ENCODE peak calls at places on chromosomes 7 and 10, in ten cellular contexts. One of them, this sample, is unnamed. For H3K27me3, the result is how much of the 10 kb centered on the place peaks cover.

GRCh38 chr7:2521952-2522591 is 2.5 kb downstream of the LFNG start:
- DNase-seq in psoas muscle: no peak
- DNase-seq in HL-60: peak
- DNase-seq in esophagus muscularis mucosa: no peak
- DNase-seq in thoracic aorta: no peak
- DNase-seq in adrenal gland: peak
- DNase-seq in Caco-2: no peak
- DNase-seq in left lung: peak
- DNase-seq in heart left ventricle: peak
- DNase-seq in CD8-positive, alpha-beta T cell: peak
- DNase-seq in this sample: no peak

GRCh38 chr7:75686551-75686950 is 52.2 kb downstream of the HIP1 start:
- DNase-seq in esophagus muscularis mucosa: no peak
- DNase-seq in psoas muscle: no peak
- DNase-seq in HL-60: no peak
- DNase-seq in thoracic aorta: no peak
- DNase-seq in heart left ventricle: no peak
- DNase-seq in CD8-positive, alpha-beta T cell: no peak
- DNase-seq in left lung: no peak
- DNase-seq in Caco-2: no peak
- DNase-seq in adrenal gland: no peak
- DNase-seq in this sample: no peak

GRCh38 chr7:8881916-8882315 is 448.5 kb downstream of the NXPH1 start:
- DNase-seq in Caco-2: no peak
- DNase-seq in thoracic aorta: no peak
- DNase-seq in psoas muscle: no peak
- DNase-seq in CD8-positive, alpha-beta T cell: no peak
- DNase-seq in HL-60: no peak
- DNase-seq in heart left ventricle: no peak
- DNase-seq in esophagus muscularis mucosa: no peak
- DNase-seq in adrenal gland: no peak
- DNase-seq in left lung: no peak
- DNase-seq in this sample: no peak

GRCh38 chr10:109933984-109934565 is 10.8 kb upstream of the XPNPEP1 start:
- DNase-seq in Caco-2: no peak
- DNase-seq in HL-60: peak
- DNase-seq in CD8-positive, alpha-beta T cell: peak
- DNase-seq in left lung: no peak
- DNase-seq in heart left ventricle: no peak
- DNase-seq in adrenal gland: no peak
- DNase-seq in thoracic aorta: no peak
- DNase-seq in psoas muscle: no peak
- DNase-seq in esophagus muscularis mucosa: no peak
- DNase-seq in this sample: no peak

GRCh38 chr10:78863601-78864239 is 205.0 kb upstream of the ZMIZ1 start:
- DNase-seq in HL-60: no peak
- DNase-seq in esophagus muscularis mucosa: peak
- DNase-seq in psoas muscle: no peak
- DNase-seq in thoracic aorta: no peak
- DNase-seq in heart left ventricle: no peak
- DNase-seq in adrenal gland: no peak
- DNase-seq in left lung: no peak
- DNase-seq in Caco-2: no peak
- DNase-seq in CD8-positive, alpha-beta T cell: no peak
- DNase-seq in this sample: no peak

GRCh38 chr10:21326594-21326993 is 198.9 kb downstream of the SKIDA1 start:
- DNase-seq in CD8-positive, alpha-beta T cell: no peak
- DNase-seq in adrenal gland: no peak
- DNase-seq in esophagus muscularis mucosa: no peak
- DNase-seq in heart left ventricle: no peak
- DNase-seq in Caco-2: no peak
- DNase-seq in thoracic aorta: no peak
- DNase-seq in psoas muscle: no peak
- DNase-seq in left lung: no peak
- DNase-seq in HL-60: no peak
- DNase-seq in this sample: no peak

GRCh38 chr7:134016223-134016941 is 110.8 kb upstream of the LRGUK start:
- DNase-seq in esophagus muscularis mucosa: no peak
- DNase-seq in psoas muscle: no peak
- DNase-seq in heart left ventricle: no peak
- DNase-seq in thoracic aorta: no peak
- DNase-seq in Caco-2: peak
- DNase-seq in CD8-positive, alpha-beta T cell: no peak
- DNase-seq in left lung: no peak
- DNase-seq in adrenal gland: peak
- DNase-seq in HL-60: no peak
- DNase-seq in this sample: peak

GRCh38 chr7:112708236-112708635 is 82.0 kb downstream of the TMEM168 start:
- DNase-seq in heart left ventricle: no peak
- DNase-seq in CD8-positive, alpha-beta T cell: no peak
- DNase-seq in psoas muscle: no peak
- DNase-seq in esophagus muscularis mucosa: no peak
- DNase-seq in adrenal gland: no peak
- DNase-seq in left lung: no peak
- DNase-seq in Caco-2: peak
- DNase-seq in HL-60: no peak
- DNase-seq in thoracic aorta: no peak
- DNase-seq in this sample: no peak

GRCh38 chr10:73806176-73806950 is 5.0 kb downstream of the NDST2 start:
- DNase-seq in heart left ventricle: no peak
- DNase-seq in adrenal gland: no peak
- DNase-seq in esophagus muscularis mucosa: no peak
- DNase-seq in thoracic aorta: no peak
- DNase-seq in CD8-positive, alpha-beta T cell: no peak
- DNase-seq in psoas muscle: peak
- DNase-seq in left lung: no peak
- DNase-seq in HL-60: no peak
- DNase-seq in Caco-2: no peak
- DNase-seq in this sample: no peak

GRCh38 chr7:138433583-138434437 is 26.2 kb upstream of the TRIM24 start:
- DNase-seq in esophagus muscularis mucosa: no peak
- DNase-seq in heart left ventricle: no peak
- DNase-seq in left lung: no peak
- DNase-seq in Caco-2: no peak
- DNase-seq in CD8-positive, alpha-beta T cell: no peak
- DNase-seq in psoas muscle: no peak
- DNase-seq in adrenal gland: no peak
- DNase-seq in HL-60: no peak
- DNase-seq in thoracic aorta: no peak
- DNase-seq in this sample: no peak

GRCh38 chr7:100720645-100721504 is 607 bp downstream of the EPO start:
- DNase-seq in left lung: no peak
- DNase-seq in Caco-2: no peak
- DNase-seq in heart left ventricle: no peak
- DNase-seq in psoas muscle: no peak
- DNase-seq in thoracic aorta: no peak
- DNase-seq in adrenal gland: no peak
- DNase-seq in CD8-positive, alpha-beta T cell: no peak
- DNase-seq in HL-60: no peak
- DNase-seq in esophagus muscularis mucosa: no peak
- DNase-seq in this sample: no peak

GRCh38 chr7:100721505-100721812 is 1.2 kb downstream of the EPO start:
- DNase-seq in Caco-2: no peak
- DNase-seq in psoas muscle: no peak
- DNase-seq in adrenal gland: no peak
- DNase-seq in heart left ventricle: no peak
- DNase-seq in thoracic aorta: no peak
- DNase-seq in CD8-positive, alpha-beta T cell: no peak
- DNase-seq in left lung: no peak
- DNase-seq in HL-60: no peak
- DNase-seq in esophagus muscularis mucosa: no peak
- DNase-seq in this sample: no peak

GRCh38 chr7:100719523-100720319 is 547 bp upstream of the EPO start:
- DNase-seq in heart left ventricle: no peak
- DNase-seq in HL-60: no peak
- DNase-seq in CD8-positive, alpha-beta T cell: no peak
- DNase-seq in Caco-2: peak
- DNase-seq in adrenal gland: no peak
- DNase-seq in thoracic aorta: no peak
- DNase-seq in psoas muscle: no peak
- DNase-seq in left lung: no peak
- DNase-seq in esophagus muscularis mucosa: no peak
- DNase-seq in this sample: no peak

GRCh38 chr7:100722480-100723212 is 2.4 kb downstream of the EPO start:
- DNase-seq in Caco-2: no peak
- DNase-seq in heart left ventricle: no peak
- DNase-seq in thoracic aorta: no peak
- DNase-seq in HL-60: no peak
- DNase-seq in adrenal gland: no peak
- DNase-seq in psoas muscle: no peak
- DNase-seq in esophagus muscularis mucosa: no peak
- DNase-seq in CD8-positive, alpha-beta T cell: no peak
- DNase-seq in left lung: no peak
- DNase-seq in this sample: no peak

GRCh38 chr7:100720320-100720644 is at the start of gene EPO:
- DNase-seq in thoracic aorta: no peak
- DNase-seq in CD8-positive, alpha-beta T cell: no peak
- DNase-seq in left lung: no peak
- DNase-seq in psoas muscle: no peak
- DNase-seq in Caco-2: no peak
- DNase-seq in HL-60: no peak
- DNase-seq in esophagus muscularis mucosa: no peak
- DNase-seq in heart left ventricle: no peak
- DNase-seq in adrenal gland: no peak
- DNase-seq in this sample: no peak
- H3K4me3 ChIP-seq in thoracic aorta: no peak
- H3K4me3 ChIP-seq in CD8-positive, alpha-beta T cell: no peak
- H3K4me3 ChIP-seq in left lung: no peak
- H3K4me3 ChIP-seq in psoas muscle: no peak
- H3K4me3 ChIP-seq in Caco-2: peak
- H3K4me3 ChIP-seq in HL-60: no peak
- H3K4me3 ChIP-seq in esophagus muscularis mucosa: no peak
- H3K4me3 ChIP-seq in heart left ventricle: peak
- H3K4me3 ChIP-seq in adrenal gland: no peak
- H3K4me3 ChIP-seq in this sample: no peak

DNA sequence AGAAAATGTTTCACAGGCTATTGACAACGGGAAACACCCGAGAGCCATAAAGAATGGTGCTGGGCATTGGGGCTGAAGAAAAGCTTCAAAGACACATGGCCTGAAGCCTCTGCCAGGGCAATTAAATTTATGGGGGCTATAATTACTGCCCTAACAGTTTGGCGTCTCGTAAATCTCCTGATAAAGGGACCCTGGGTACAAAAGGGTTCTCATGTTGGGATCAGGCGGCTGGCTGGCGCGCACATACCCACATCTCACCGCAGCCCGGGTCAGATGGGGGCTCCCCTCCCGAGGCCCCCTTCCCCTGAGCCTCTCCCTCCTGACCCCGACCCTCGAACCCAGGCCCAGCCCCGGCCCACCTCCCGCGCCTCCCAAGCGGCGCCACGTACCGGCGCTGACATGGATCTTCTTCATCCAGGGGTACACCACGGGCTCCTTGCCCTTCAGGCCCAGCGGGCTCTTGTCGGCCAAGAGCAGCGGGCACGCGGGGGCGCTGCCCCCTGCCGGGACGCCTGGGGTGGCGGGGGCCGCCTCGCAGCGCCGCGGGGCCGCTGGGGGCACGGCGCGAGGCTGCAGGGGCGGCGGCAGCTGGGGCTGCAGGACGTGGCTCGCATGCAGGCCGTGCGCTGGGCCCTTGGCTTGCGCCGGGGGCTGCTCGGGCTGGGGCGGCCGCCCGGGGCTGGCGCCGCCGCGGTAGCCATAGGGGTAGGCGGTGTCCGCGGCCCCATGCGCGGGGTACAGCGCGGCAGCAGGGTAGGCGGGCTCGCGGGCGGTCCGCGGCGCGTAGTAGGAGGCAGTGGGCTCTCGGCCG is 623 bp downstream of the HOXA4 start:
- DNase-seq in thoracic aorta: no peak
- DNase-seq in heart left ventricle: no peak
- DNase-seq in esophagus muscularis mucosa: no peak
- DNase-seq in psoas muscle: peak
- DNase-seq in left lung: peak
- DNase-seq in HL-60: no peak
- DNase-seq in Caco-2: peak
- DNase-seq in CD8-positive, alpha-beta T cell: no peak
- DNase-seq in adrenal gland: peak
- DNase-seq in this sample: no peak
- TF ChIP-seq CTCF in thoracic aorta: no peak
- TF ChIP-seq CTCF in heart left ventricle: no peak
- TF ChIP-seq CTCF in esophagus muscularis mucosa: peak
- TF ChIP-seq CTCF in psoas muscle: peak
- TF ChIP-seq CTCF in left lung: no peak
- TF ChIP-seq CTCF in HL-60: no peak
- TF ChIP-seq CTCF in Caco-2: no peak
- TF ChIP-seq CTCF in CD8-positive, alpha-beta T cell: no peak
- TF ChIP-seq CTCF in adrenal gland: no peak
- TF ChIP-seq CTCF in this sample: peak

GRCh38 chr7:19117081-19117869 is at the start of gene TWIST1:
- DNase-seq in CD8-positive, alpha-beta T cell: no peak
- DNase-seq in psoas muscle: no peak
- DNase-seq in HL-60: no peak
- DNase-seq in left lung: no peak
- DNase-seq in Caco-2: peak
- DNase-seq in esophagus muscularis mucosa: no peak
- DNase-seq in thoracic aorta: no peak
- DNase-seq in heart left ventricle: peak
- DNase-seq in adrenal gland: peak
- DNase-seq in this sample: peak

GRCh38 chr7:19119901-19120486 is 2.6 kb upstream of the TWIST1 start:
- DNase-seq in thoracic aorta: no peak
- DNase-seq in heart left ventricle: no peak
- DNase-seq in Caco-2: no peak
- DNase-seq in psoas muscle: no peak
- DNase-seq in HL-60: no peak
- DNase-seq in CD8-positive, alpha-beta T cell: no peak
- DNase-seq in left lung: no peak
- DNase-seq in adrenal gland: no peak
- DNase-seq in esophagus muscularis mucosa: no peak
- DNase-seq in this sample: no peak

GRCh38 chr7:19117870-19118608 is 603 bp upstream of the TWIST1 start:
- DNase-seq in esophagus muscularis mucosa: no peak
- DNase-seq in heart left ventricle: no peak
- DNase-seq in Caco-2: no peak
- DNase-seq in adrenal gland: no peak
- DNase-seq in thoracic aorta: no peak
- DNase-seq in left lung: no peak
- DNase-seq in psoas muscle: no peak
- DNase-seq in HL-60: no peak
- DNase-seq in CD8-positive, alpha-beta T cell: no peak
- DNase-seq in this sample: no peak

GRCh38 chr7:19118896-19119301 is 1.5 kb upstream of the TWIST1 start:
- DNase-seq in left lung: no peak
- DNase-seq in CD8-positive, alpha-beta T cell: no peak
- DNase-seq in heart left ventricle: no peak
- DNase-seq in thoracic aorta: no peak
- DNase-seq in esophagus muscularis mucosa: no peak
- DNase-seq in adrenal gland: no peak
- DNase-seq in Caco-2: no peak
- DNase-seq in HL-60: no peak
- DNase-seq in psoas muscle: no peak
- DNase-seq in this sample: no peak

GRCh38 chr7:19119372-19119771 is 1.9 kb upstream of the TWIST1 start:
- DNase-seq in esophagus muscularis mucosa: no peak
- DNase-seq in psoas muscle: no peak
- DNase-seq in HL-60: no peak
- DNase-seq in thoracic aorta: no peak
- DNase-seq in left lung: no peak
- DNase-seq in Caco-2: no peak
- DNase-seq in CD8-positive, alpha-beta T cell: no peak
- DNase-seq in heart left ventricle: no peak
- DNase-seq in adrenal gland: no peak
- DNase-seq in this sample: no peak
- H3K27me3 ChIP-seq in esophagus muscularis mucosa: under half
- H3K27me3 ChIP-seq in psoas muscle: half or more
- H3K27me3 ChIP-seq in HL-60: under half
- H3K27me3 ChIP-seq in thoracic aorta: under half
- H3K27me3 ChIP-seq in left lung: half or more
- H3K27me3 ChIP-seq in Caco-2: under half
- H3K27me3 ChIP-seq in CD8-positive, alpha-beta T cell: under half
- H3K27me3 ChIP-seq in heart left ventricle: half or more
- H3K27me3 ChIP-seq in adrenal gland: under half
- H3K27me3 ChIP-seq in this sample: half or more

GRCh38 chr7:150463461-150463860 is 13.0 kb downstream of the GIMAP8 start:
- DNase-seq in thoracic aorta: no peak
- DNase-seq in Caco-2: no peak
- DNase-seq in left lung: no peak
- DNase-seq in psoas muscle: no peak
- DNase-seq in HL-60: no peak
- DNase-seq in adrenal gland: no peak
- DNase-seq in heart left ventricle: no peak
- DNase-seq in CD8-positive, alpha-beta T cell: no peak
- DNase-seq in esophagus muscularis mucosa: no peak
- DNase-seq in this sample: no peak
- H3K4me3 ChIP-seq in thoracic aorta: no peak
- H3K4me3 ChIP-seq in Caco-2: no peak
- H3K4me3 ChIP-seq in left lung: no peak
- H3K4me3 ChIP-seq in psoas muscle: no peak
- H3K4me3 ChIP-seq in HL-60: no peak
- H3K4me3 ChIP-seq in adrenal gland: no peak
- H3K4me3 ChIP-seq in heart left ventricle: no peak
- H3K4me3 ChIP-seq in CD8-positive, alpha-beta T cell: no peak
- H3K4me3 ChIP-seq in esophagus muscularis mucosa: no peak
- H3K4me3 ChIP-seq in this sample: no peak